ENCODE peak calls at places on chromosomes 13 and 19, in ten cellular contexts. I, B, R, S, K, P, L, D, X and E are unnamed samples.

GRCh38 chr13:41565221-41565620 is 107.9 kb downstream of the RGCC start:
- DNase-seq in S (peak; percentile 89), I (no peak), R (no peak), D (no peak), B (no peak), K (peak; percentile 85), L (no peak), X (no peak), P (no peak), E (no peak)

GRCh38 chr13:29569253-29570057 is 26.0 kb downstream of the SLC7A1 start:
- DNase-seq in L (no peak), S (no peak), R (no peak), B (no peak), I (no peak), P (peak; percentile 38), X (no peak), D (no peak), K (peak; percentile 58), E (no peak)

GRCh38 chr19:1745589-1746031 is 7.7 kb upstream of the ONECUT3 start:
- DNase-seq in L (no peak), S (no peak), P (no peak), D (no peak), K (no peak), X (no peak), B (no peak), R (no peak), I (no peak), E (no peak)

GRCh38 chr19:32404939-32405430 is 585 bp upstream of the DPY19L3 start:
- DNase-seq in I (no peak), K (peak; percentile 33), D (peak; percentile 77), B (no peak), L (peak; percentile 52), R (peak; percentile 35), P (peak; percentile 18), S (peak; percentile 20), X (peak; percentile 82), E (peak; percentile 90)

GRCh38 chr19:16969127-16969526 is 57.5 kb downstream of the CPAMD8 start:
- DNase-seq in X (no peak), S (peak; percentile 9), R (no peak), I (no peak), B (no peak), K (peak; percentile 36), D (peak; percentile 2), P (no peak), L (no peak), E (no peak)

GRCh38 chr19:46718157-46718933 is 1.4 kb upstream of the PRKD2 start:
- DNase-seq in P (no peak), R (no peak), D (peak; percentile 88), L (no peak), K (peak; percentile 49), I (peak; percentile 76), X (no peak), B (peak; percentile 77), S (no peak), E (no peak)

GRCh38 chr13:33172400-33172799 is 113.2 kb downstream of the STARD13 start:
- DNase-seq in I (no peak), P (no peak), B (no peak), S (peak; percentile 84), X (no peak), K (peak; percentile 98), R (no peak), D (no peak), L (no peak), E (no peak)

GRCh38 chr19:43471091-43471490 is 5.7 kb upstream of the LYPD3 start:
- DNase-seq in P (no peak), X (no peak), B (no peak), D (no peak), L (no peak), R (no peak), I (no peak), K (no peak), S (no peak), E (no peak)

GRCh38 chr19:798415-799075 is 1.3 kb downstream of the PTBP1 start:
- DNase-seq in B (no peak), P (no peak), D (no peak), L (no peak), S (no peak), X (peak; percentile 66), R (no peak), I (no peak), K (no peak), E (no peak)

GRCh38 chr19:44908836-44909201 is 3.2 kb downstream of the APOE start:
- DNase-seq in I (no peak), L (no peak), S (no peak), K (no peak), R (no peak), D (no peak), X (no peak), P (no peak), B (no peak), E (no peak)

GRCh38 chr19:18514800-18515682 is 6.8 kb downstream of the ELL start:
- DNase-seq in P (no peak), B (peak; percentile 51), R (peak; percentile 29), L (no peak), D (no peak), K (peak; percentile 93), X (no peak), I (no peak), S (peak; percentile 86), E (no peak)

GRCh38 chr13:53778937-53779336 is 750.3 kb downstream of the OLFM4 start:
- DNase-seq in S (no peak), L (no peak), X (no peak), R (no peak), P (no peak), B (no peak), K (no peak), I (no peak), D (peak; percentile 65), E (no peak)